ENCODE peak calls at places on chromosome 1, in six cellular contexts. C is neuronal stem cell, V is IMR-90, Z is H1, J is H9, K is trophoblast cell. Q is an unnamed sample. For H3K4me1, the result is how much of the 10 kb centered on the place peaks cover.

GRCh38 chr1:191588905-191589304 is 569.4 kb upstream of the RGS18 start:
- DNase-seq in V (no peak), J (no peak), Z (no peak), K (no peak), C (no peak), Q (no peak)

GRCh38 chr1:157310401-157310800 is 172.2 kb upstream of the ETV3 start:
- DNase-seq in C (no peak), J (peak), V (no peak), Z (no peak), K (no peak), Q (no peak)

GRCh38 chr1:226133504-226134123 is 52.9 kb downstream of the ACBD3 start:
- DNase-seq in K (no peak), J (no peak), V (no peak), C (no peak), Z (peak), Q (no peak)

GRCh38 chr1:205325334-205325884 is 3.9 kb upstream of the NUAK2 start:
- DNase-seq in K (peak), Z (peak), V (peak), C (peak), J (peak), Q (peak)

GRCh38 chr1:203934027-203934426 is 72.6 kb downstream of the SNRPE start:
- DNase-seq in C (no peak), J (no peak), K (no peak), Z (no peak), V (no peak), Q (peak)

GRCh38 chr1:2342384-2343022 is 48.9 kb downstream of the MORN1 start:
- DNase-seq in C (no peak), Z (no peak), K (no peak), V (no peak), J (no peak), Q (no peak)

GRCh38 chr1:185400057-185400456 is 83.0 kb upstream of the IVNS1ABP start:
- DNase-seq in K (no peak), V (peak), Z (no peak), C (no peak), J (no peak), Q (peak)

GRCh38 chr1:17016317-17016661 is 4.6 kb upstream of the ATP13A2 start:
- DNase-seq in K (no peak), J (no peak), V (peak), Z (no peak), C (no peak), Q (peak)

GRCh38 chr1:160204526-160205241 is 500 bp upstream of the PEA15 start:
- DNase-seq in C (no peak), V (no peak), K (peak), Z (no peak), J (no peak), Q (peak)

DNA sequence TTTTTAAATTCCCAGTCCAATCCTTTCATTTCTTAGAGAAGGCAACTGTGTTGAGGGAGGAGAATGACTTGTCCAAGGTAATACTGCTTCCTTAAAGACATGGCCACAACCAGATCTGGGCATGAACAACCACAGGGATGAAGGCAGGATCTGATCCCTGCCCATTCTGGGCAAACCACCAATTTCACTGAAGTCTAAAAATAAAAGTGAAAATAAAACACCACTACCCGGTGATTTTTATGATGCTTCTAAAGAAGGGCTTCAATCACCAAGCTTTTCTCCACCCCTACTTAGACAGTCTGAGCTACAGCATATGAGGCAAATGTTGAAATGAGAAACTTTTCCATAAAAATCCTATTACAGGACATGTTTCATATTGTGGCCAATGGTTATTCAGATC is 133.0 kb downstream of the PTPN14 start:
- DNase-seq in J (no peak), C (no peak), Z (no peak), K (no peak), V (no peak), Q (no peak)
- H3K4me1 ChIP-seq in J (under half), C (under half), Z (under half), K (under half), V (under half), Q (under half)

DNA sequence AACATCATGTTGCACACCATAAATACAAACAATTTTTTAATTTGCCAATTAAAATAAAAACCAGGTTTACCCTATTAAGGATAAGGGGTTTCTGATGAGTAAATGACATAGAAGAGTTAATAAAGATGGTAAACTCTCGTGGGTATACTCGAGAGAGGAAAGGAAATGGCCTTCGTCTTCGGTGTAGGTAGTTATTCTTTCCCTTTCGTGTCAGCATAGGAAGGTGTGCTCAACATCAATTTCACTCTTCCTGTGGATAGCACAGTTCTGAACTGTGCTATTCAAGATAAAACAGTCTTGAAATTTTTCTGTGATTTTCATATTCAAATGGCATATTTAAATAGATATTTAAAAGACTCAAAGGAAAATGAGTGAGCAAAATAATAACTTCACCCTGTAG is 98.2 kb downstream of the RGL1 start:
- DNase-seq in C (no peak), Z (no peak), J (no peak), V (no peak), K (no peak), Q (no peak)
- H2AFZ ChIP-seq in C (no peak), Z (no peak), J (no peak), V (no peak), K (no peak), Q (no peak)

GRCh38 chr1:39907532-39908453 is 6.1 kb upstream of the MYCL start:
- DNase-seq in C (no peak), J (no peak), V (no peak), Z (no peak), K (no peak), Q (no peak)

GRCh38 chr1:39908534-39908933 is 6.8 kb upstream of the MYCL start:
- DNase-seq in V (no peak), Z (no peak), J (no peak), K (no peak), C (no peak), Q (no peak)

GRCh38 chr1:39902121-39902807 is 547 bp upstream of the MYCL start:
- DNase-seq in K (peak), C (no peak), Z (peak), V (peak), J (peak), Q (peak)

GRCh38 chr1:39901486-39902120 is at the start of gene MYCL:
- DNase-seq in V (peak), Z (peak), K (peak), C (peak), J (peak), Q (peak)

DNA sequence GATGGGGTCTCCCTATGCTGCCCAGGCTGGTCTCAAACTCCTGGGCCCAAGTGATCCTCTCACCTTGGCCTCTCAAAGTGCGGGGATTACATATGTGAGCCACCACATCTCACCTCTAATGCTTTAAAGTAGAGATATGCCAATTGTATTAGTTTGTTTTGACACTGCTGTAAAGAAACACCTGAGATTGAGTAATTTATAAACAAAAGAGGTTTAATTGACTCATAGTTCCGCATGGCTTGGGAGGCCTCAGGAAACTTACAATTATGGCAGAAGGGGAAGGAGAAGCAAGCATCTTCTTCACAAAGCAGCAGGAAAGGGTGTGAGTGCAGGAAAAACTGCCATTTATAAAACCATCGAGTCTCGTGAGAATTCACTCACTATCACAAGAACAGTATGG is 3.4 kb upstream of the MYCL start:
- DNase-seq in J (no peak), V (no peak), Z (no peak), K (no peak), C (no peak), Q (no peak)
- H2AK5ac ChIP-seq in J (no peak), V (no peak), Z (no peak), K (no peak), C (no peak), Q (no peak)

DNA sequence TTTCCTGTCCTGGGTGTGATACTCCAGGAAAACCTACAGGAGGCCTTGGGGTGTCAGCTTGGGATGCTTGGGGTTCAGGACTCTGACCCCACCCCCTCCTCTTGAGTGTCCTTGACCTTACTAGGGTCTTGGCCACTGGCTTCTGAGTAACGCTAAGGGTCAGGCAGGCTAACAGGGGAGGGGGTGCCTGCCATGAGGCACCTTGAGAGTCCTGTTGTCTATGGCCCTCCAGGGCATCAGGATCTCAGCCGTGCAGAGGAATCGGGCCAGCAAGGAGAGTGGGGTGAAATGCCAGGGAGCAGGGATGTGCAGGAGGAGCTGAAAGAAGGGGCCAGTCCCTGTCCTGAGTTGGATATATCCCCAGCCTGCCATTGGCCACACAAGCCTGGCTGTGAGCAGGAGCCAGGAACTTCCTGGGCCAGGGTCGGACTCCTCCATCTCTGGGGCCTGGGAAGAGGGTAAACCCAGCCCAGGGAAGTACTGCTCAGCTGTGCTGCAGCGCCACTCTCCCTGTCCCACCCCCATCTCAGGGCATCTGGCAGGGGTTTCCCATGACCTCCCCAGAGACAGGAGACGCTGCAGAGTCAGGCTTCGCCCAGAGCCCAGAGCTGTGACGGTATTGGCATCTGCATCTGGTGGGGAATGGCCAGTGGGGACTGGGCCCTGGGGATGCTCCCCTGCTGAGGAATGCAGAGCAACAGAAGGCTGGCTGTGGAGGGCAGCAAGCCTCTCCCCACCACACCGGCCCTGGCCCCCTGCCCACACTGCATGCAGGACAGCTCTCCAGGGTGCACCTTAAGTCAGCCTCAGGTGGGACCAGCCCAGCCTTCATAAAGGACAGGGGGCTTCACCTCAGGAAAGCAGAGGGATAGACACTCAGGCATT is 6.3 kb downstream of the KIF21B start:
- DNase-seq in V (no peak), K (no peak), C (no peak), J (no peak), Z (no peak), Q (peak)
- H3K4me1 ChIP-seq in V (under half), K (under half), C (under half), J (under half), Z (under half), Q (half or more)

GRCh38 chr1:44405804-44406743 is 1.0 kb downstream of the RNF220 start:
- DNase-seq in Z (peak), K (no peak), C (no peak), V (no peak), J (peak), Q (peak)
- H2AFZ ChIP-seq in Z (no peak), K (no peak), C (peak), V (peak), J (no peak), Q (peak)

DNA sequence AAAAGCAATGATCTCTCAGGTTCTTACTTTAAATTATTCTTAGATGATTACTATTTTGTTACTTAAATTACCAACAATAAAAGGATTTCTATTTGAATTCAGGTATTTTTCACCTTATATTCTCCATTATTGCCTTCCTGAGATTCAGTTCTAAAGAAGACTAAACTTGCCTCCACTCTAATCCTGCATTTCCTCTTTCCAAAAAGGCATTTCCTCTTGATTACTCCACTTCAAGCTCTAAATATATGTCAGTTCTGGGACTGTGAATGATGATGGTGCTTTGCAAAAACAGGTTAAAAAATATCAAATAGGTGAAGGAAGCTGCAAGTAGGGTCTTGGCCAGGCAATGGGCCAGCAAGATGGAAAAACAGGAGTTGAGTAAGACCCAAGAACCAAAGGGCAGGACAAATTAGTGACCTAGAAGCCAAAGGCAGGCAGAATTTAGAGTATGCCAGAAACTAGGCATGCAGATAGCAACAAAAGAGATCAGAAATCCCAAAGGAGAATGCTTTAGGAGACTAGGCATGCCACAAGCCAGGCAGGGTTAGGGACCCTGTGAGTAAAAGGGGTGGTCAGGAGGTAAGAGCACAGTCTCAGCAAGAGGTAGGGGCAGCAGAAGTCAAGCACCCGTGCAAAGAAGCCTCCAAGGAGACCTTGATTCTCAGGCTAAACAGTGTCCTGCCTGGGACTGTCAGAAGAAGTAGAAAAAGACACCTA is 11.3 kb upstream of the DIPK1A start:
- DNase-seq in V (no peak), C (no peak), J (no peak), Z (no peak), K (no peak), Q (no peak)
- H2AK5ac ChIP-seq in V (no peak), C (no peak), J (no peak), Z (no peak), K (no peak), Q (no peak)

DNA sequence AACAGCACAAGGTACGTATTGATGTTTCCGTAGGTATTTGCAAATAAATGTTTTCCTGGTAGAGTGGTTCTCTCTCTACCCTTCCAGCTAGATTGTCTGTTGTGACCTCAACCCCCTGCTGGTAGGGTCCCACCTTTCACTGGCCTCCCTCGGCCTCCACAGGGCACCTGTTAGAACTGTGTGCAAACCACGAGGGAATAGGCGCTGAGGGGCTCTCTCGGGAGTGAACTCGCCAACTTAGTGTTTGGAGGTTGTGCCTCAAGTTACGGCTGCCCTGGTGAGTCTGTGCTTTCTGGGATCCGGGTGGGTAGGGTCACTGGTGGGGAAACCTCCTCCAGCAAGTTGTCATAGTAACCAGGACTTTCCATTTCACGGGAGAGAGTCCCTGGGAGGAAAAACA is 204.7 kb upstream of the EDN2 start:
- DNase-seq in K (no peak), J (no peak), C (no peak), V (no peak), Z (no peak), Q (no peak)
- H3K4me1 ChIP-seq in K (under half), J (under half), C (under half), V (under half), Z (under half), Q (under half)

GRCh38 chr1:222455188-222455879 is 92.6 kb downstream of the HHIPL2 start:
- DNase-seq in C (peak), V (peak), Z (peak), J (peak), K (peak), Q (peak)
- H2AFZ ChIP-seq in C (peak), V (peak), Z (peak), J (peak), K (no peak), Q (no peak)

GRCh38 chr1:182782587-182782913 is 7.0 kb upstream of the NPL start:
- DNase-seq in J (no peak), V (no peak), C (no peak), K (no peak), Z (no peak), Q (no peak)

GRCh38 chr1:182786223-182787001 is 3.2 kb upstream of the NPL start:
- DNase-seq in C (peak), V (peak), J (peak), K (peak), Z (peak), Q (peak)

GRCh38 chr1:182787002-182787324 is 2.6 kb upstream of the NPL start:
- DNase-seq in V (no peak), J (no peak), C (no peak), Z (no peak), K (no peak), Q (no peak)

GRCh38 chr1:182783068-182783467 is 6.5 kb upstream of the NPL start:
- DNase-seq in J (peak), V (no peak), C (no peak), Z (no peak), K (peak), Q (no peak)

DNA sequence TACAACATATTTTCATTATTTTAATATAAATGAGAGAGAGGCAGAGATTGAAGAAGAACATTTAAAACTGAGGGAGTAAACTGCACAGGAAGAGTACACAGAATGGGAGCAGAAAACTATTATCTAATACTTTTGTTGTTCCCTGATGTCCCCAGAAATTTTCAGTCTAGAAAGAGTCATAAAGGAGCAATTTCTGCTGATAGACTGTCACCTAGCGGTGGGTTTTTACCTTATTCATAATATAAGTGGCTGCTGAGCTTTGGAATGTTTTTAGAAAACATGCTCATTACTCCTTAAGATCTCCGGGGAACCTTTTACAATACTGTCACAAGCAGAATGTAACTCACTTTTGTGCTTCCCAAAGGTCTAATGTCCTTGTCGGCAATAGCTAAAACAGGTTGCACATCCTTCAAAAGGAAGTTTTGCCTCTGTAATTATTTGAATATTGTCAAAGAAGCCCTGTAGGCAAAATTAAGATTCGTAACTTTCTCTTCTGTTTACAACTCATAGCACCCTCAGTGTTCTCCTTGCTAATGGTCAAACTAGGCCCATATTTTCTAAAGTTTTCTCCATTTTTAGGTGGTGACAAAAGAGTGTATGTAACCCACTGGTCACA is 4.9 kb upstream of the NPL start:
- DNase-seq in J (no peak), C (peak), K (peak), Z (no peak), V (peak), Q (peak)
- H2AK5ac ChIP-seq in J (no peak), C (no peak), K (no peak), Z (no peak), V (no peak), Q (no peak)

GRCh38 chr1:13510499-13510898 is 3.3 kb downstream of the LRRC38 start:
- DNase-seq in J (no peak), V (no peak), C (no peak), K (no peak), Z (no peak), Q (no peak)
- H3K4me1 ChIP-seq in J (under half), V (under half), C (under half), K (under half), Z (under half), Q (under half)

Q was measured in mesenchymal stem cell.